ENCODE peak calls at places on chromosomes 11 and 22, in ten cellular contexts. Q is astrocyte, F is kidney epithelial cell, R is AG04450, C is heart left ventricle, B is psoas muscle, W is cardiac muscle cell, A is IMR-90, N is Peyer's patch, G is fibroblast of lung. T is an unnamed sample.

GRCh38 chr22:19289475-19290161 is 1.9 kb downstream of the CLTCL1 start:
- DNase-seq in R (peak), A (peak), W (peak), G (peak), B (no peak), F (peak), Q (peak), C (no peak), N (no peak), T (peak)

GRCh38 chr22:50115693-50116092 is 25.9 kb downstream of the MOV10L1 start:
- DNase-seq in F (no peak), B (no peak), A (peak), G (peak), R (no peak), W (peak), Q (peak), N (no peak), C (no peak), T (peak)

GRCh38 chr22:44191036-44191454 is 10.3 kb downstream of the PARVG start:
- DNase-seq in Q (peak), G (peak), A (no peak), W (no peak), R (no peak), B (no peak), C (no peak), F (no peak), N (peak), T (peak)

GRCh38 chr22:23119492-23120414 is 22.0 kb downstream of the RSPH14 start:
- DNase-seq in G (no peak), B (peak), W (no peak), F (no peak), N (peak), A (no peak), C (peak), Q (no peak), R (no peak), T (no peak)

GRCh38 chr11:76939219-76939631 is 78.5 kb downstream of the ACER3 start:
- DNase-seq in G (no peak), N (no peak), B (no peak), W (no peak), C (no peak), A (peak), R (no peak), Q (no peak), F (no peak), T (no peak)

GRCh38 chr11:11520231-11521015 is 101.4 kb downstream of the GALNT18 start:
- DNase-seq in A (no peak), F (no peak), N (no peak), G (no peak), Q (no peak), B (no peak), W (no peak), R (no peak), C (no peak), T (no peak)

GRCh38 chr11:75474878-75475766 is 42.1 kb upstream of the KLHL35 start:
- DNase-seq in N (peak), F (no peak), G (peak), A (peak), W (peak), B (peak), C (peak), R (no peak), Q (no peak), T (peak)

GRCh38 chr11:45777127-45777969 is 27.6 kb upstream of the SLC35C1 start:
- DNase-seq in B (no peak), G (peak), F (no peak), R (no peak), A (no peak), N (no peak), C (no peak), W (peak), Q (no peak), T (peak)

GRCh38 chr22:24230911-24231656 is 13.8 kb downstream of the GGT5 start:
- DNase-seq in C (peak), A (no peak), W (no peak), B (peak), N (peak), F (no peak), R (no peak), G (no peak), Q (no peak), T (peak)

GRCh38 chr11:67119577-67120391 is 721 bp downstream of the KDM2A start:
- DNase-seq in R (no peak), Q (no peak), C (no peak), A (no peak), B (peak), N (peak), W (peak), F (no peak), G (no peak), T (peak)

GRCh38 chr11:118622376-118623290 is 15.2 kb downstream of the PHLDB1 start:
- DNase-seq in G (peak), F (no peak), R (no peak), A (peak), W (peak), N (no peak), Q (peak), B (peak), C (peak), T (peak)

GRCh38 chr11:69394902-69395690 is 86.4 kb upstream of the LINC01488 start:
- DNase-seq in A (no peak), R (no peak), W (no peak), G (no peak), Q (peak), B (peak), C (no peak), N (no peak), F (no peak), T (no peak)

GRCh38 chr11:134581966-134582787 is 170.1 kb upstream of the B3GAT1 start:
- DNase-seq in B (no peak), A (no peak), W (no peak), N (no peak), Q (no peak), F (no peak), C (no peak), G (no peak), R (no peak), T (no peak)

GRCh38 chr22:50711446-50712340 is 26.3 kb upstream of the ACR start:
- DNase-seq in F (no peak), G (no peak), B (peak), Q (no peak), C (peak), R (no peak), A (no peak), N (no peak), W (peak), T (peak)

GRCh38 chr11:112613051-112613972 is 347.9 kb upstream of the NCAM1 start:
- DNase-seq in G (no peak), A (peak), N (no peak), W (peak), R (no peak), F (no peak), B (no peak), C (no peak), Q (peak), T (peak)

GRCh38 chr11:122108192-122108799 is 7.7 kb downstream of the BLID start:
- DNase-seq in C (no peak), Q (no peak), B (no peak), N (no peak), F (no peak), R (no peak), W (peak), A (peak), G (peak), T (peak)

GRCh38 chr11:94866231-94866827 is 98.2 kb downstream of the AMOTL1 start:
- DNase-seq in N (no peak), F (no peak), G (no peak), B (no peak), W (peak), R (no peak), A (no peak), Q (no peak), C (no peak), T (no peak)

GRCh38 chr11:16252373-16252772 is 104.0 kb downstream of the SOX6 start:
- DNase-seq in G (peak), F (no peak), C (no peak), B (no peak), A (peak), R (no peak), N (no peak), W (peak), Q (no peak), T (peak)

GRCh38 chr11:59555601-59556114 is 44.3 kb downstream of the OR4D9 start:
- DNase-seq in R (no peak), Q (no peak), B (no peak), N (no peak), A (no peak), G (no peak), C (no peak), W (no peak), F (no peak), T (no peak)

GRCh38 chr11:8011981-8012444 is 24.9 kb downstream of the EIF3F start:
- DNase-seq in Q (peak), R (peak), W (peak), A (peak), N (no peak), C (no peak), B (no peak), F (peak), G (peak), T (peak)

GRCh38 chr11:82796970-82797594 is 63.4 kb upstream of the FAM181B start:
- DNase-seq in B (peak), Q (no peak), G (no peak), A (no peak), F (no peak), R (no peak), W (no peak), C (peak), N (no peak), T (no peak)

GRCh38 chr11:46976182-46976854 is 39.8 kb downstream of the CSTPP1 start:
- DNase-seq in A (no peak), C (no peak), R (no peak), F (no peak), B (no peak), Q (no peak), G (no peak), W (no peak), N (no peak), T (no peak)

GRCh38 chr11:1470681-1471611 is 15.6 kb downstream of the MOB2 start:
- DNase-seq in Q (no peak), A (no peak), G (no peak), C (peak), N (no peak), F (no peak), B (peak), R (no peak), W (no peak), T (no peak)

GRCh38 chr11:117584056-117584830 is 212.8 kb downstream of the DSCAML1 start:
- DNase-seq in B (no peak), W (peak), N (no peak), C (no peak), F (no peak), A (peak), Q (peak), R (no peak), G (no peak), T (no peak)

GRCh38 chr11:122741613-122742012 is 86.1 kb downstream of the UBASH3B start:
- DNase-seq in G (peak), R (no peak), C (no peak), Q (no peak), B (peak), N (no peak), F (no peak), W (peak), A (peak), T (peak)

GRCh38 chr11:35146074-35146521 is 7.1 kb downstream of the CD44 start:
- DNase-seq in G (no peak), B (no peak), F (no peak), R (no peak), C (no peak), Q (no peak), N (peak), A (no peak), W (no peak), T (no peak)

GRCh38 chr11:133947298-133947905 is 9.4 kb downstream of the IGSF9B start:
- DNase-seq in R (no peak), N (no peak), F (no peak), B (peak), C (peak), G (peak), W (peak), A (peak), Q (peak), T (peak)

GRCh38 chr22:24068717-24069116 is 57.6 kb downstream of the CABIN1 start:
- DNase-seq in F (no peak), R (no peak), C (no peak), W (no peak), Q (no peak), N (no peak), B (no peak), A (no peak), G (no peak), T (no peak)

GRCh38 chr22:38869663-38870062 is 2.4 kb downstream of the CBX6 start:
- DNase-seq in Q (no peak), B (no peak), W (no peak), G (no peak), R (no peak), N (no peak), A (no peak), C (no peak), F (no peak), T (no peak)
- H3K4me3 ChIP-seq in Q (no peak), B (no peak), W (no peak), G (no peak), R (no peak), N (no peak), A (no peak), C (no peak), F (no peak), T (no peak)

GRCh38 chr22:48972979-48973693 is 854.5 kb downstream of the BRD1 start:
- DNase-seq in R (no peak), F (no peak), Q (no peak), A (no peak), B (no peak), C (no peak), G (no peak), N (no peak), W (no peak), T (no peak)

GRCh38 chr22:48973694-48974041 is 854.0 kb downstream of the BRD1 start:
- DNase-seq in Q (no peak), G (no peak), A (no peak), N (no peak), C (no peak), R (no peak), W (no peak), B (no peak), F (no peak), T (no peak)

GRCh38 chr22:48968201-48968959 is 859.3 kb downstream of the BRD1 start:
- DNase-seq in G (no peak), W (no peak), N (peak), A (no peak), C (no peak), R (no peak), Q (no peak), B (no peak), F (no peak), T (no peak)
- TF ChIP-seq CTCF in G (no peak), W (no peak), N (no peak), A (no peak), C (no peak), R (no peak), Q (no peak), B (no peak), F (peak), T (no peak)

DNA sequence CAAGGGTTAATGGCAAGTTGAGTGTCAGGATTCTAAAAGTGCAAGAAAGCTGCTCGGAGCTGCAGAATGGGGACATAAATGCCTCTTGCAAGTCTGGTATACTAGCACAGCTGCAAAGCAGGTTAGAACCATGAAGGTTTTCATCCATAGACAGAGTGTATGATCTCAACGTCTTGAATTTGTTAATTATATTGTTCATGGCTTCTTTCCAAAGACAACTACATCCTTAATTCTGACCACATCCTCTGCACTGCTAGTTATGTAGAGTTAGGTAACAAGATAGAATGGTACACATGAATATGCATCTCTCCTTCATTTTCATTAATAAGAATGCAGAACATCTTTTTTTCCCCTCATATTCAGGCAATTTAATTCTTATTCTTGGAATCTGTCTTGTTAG is 34.2 kb downstream of the EXPH5 start:
- DNase-seq in N (no peak), G (peak), Q (peak), F (no peak), W (peak), A (peak), B (no peak), R (no peak), C (no peak), T (peak)
- H3K4me3 ChIP-seq in N (no peak), G (peak), Q (no peak), F (no peak), W (no peak), A (no peak), B (no peak), R (no peak), C (no peak), T (no peak)

GRCh38 chr11:62591448-62592215 is at the start of gene TUT1:
- DNase-seq in A (peak), W (peak), N (peak), C (peak), F (peak), R (peak), G (peak), Q (peak), B (peak), T (peak)
- TF ChIP-seq CTCF in A (no peak), W (no peak), N (peak), C (no peak), F (no peak), R (no peak), G (no peak), Q (no peak), B (no peak), T (no peak)

GRCh38 chr11:5691963-5692358 is 2.4 kb downstream of the TRIM22 start:
- DNase-seq in C (no peak), F (no peak), W (no peak), A (no peak), B (no peak), R (no peak), Q (no peak), N (no peak), G (no peak), T (no peak)
- H3K4me3 ChIP-seq in C (peak), F (no peak), W (no peak), A (no peak), B (peak), R (no peak), Q (no peak), N (peak), G (no peak), T (no peak)

GRCh38 chr22:41625577-41625976 is 4.5 kb downstream of the XRCC6 start:
- DNase-seq in F (no peak), G (no peak), W (no peak), Q (no peak), C (no peak), R (no peak), B (no peak), A (no peak), N (no peak), T (no peak)

GRCh38 chr22:41621911-41622179 is 750 bp downstream of the XRCC6 start:
- DNase-seq in R (no peak), B (no peak), N (no peak), G (no peak), F (no peak), Q (no peak), W (no peak), C (no peak), A (no peak), T (no peak)

GRCh38 chr22:41619979-41620645 is 731 bp downstream of the DESI1 start:
- DNase-seq in Q (no peak), F (no peak), R (no peak), A (no peak), W (no peak), N (peak), B (peak), C (peak), G (no peak), T (no peak)

GRCh38 chr22:41621099-41621910 is at the start of gene XRCC6:
- DNase-seq in C (peak), B (peak), G (peak), Q (peak), A (peak), N (peak), W (peak), F (peak), R (peak), T (peak)

DNA sequence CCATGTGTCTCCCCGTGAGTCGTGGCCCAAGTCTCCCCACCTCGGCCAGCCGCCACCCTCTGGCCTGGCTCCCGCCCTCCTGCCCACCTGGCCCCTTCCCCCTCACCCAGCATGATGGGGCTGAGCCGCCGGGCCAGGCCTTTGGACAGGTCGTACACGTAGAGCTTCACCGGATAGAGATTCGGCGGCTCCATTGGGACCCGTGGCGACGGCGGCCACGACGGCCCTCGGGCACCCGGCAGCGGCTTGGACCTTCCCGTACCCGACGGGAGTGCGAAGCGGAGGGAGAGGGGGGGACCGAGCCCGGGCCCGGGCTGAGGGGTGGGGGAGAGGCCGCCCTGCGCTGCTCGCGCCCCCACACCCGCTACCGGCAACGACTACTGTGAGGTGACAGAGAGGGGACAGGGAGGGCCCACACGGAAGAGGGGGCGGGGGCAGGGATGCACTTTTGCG is at the start of gene DESI1:
- DNase-seq in A (no peak), R (no peak), W (peak), C (no peak), G (peak), F (no peak), Q (no peak), N (no peak), B (no peak), T (no peak)
- TF ChIP-seq CTCF in A (peak), R (no peak), W (no peak), C (no peak), G (no peak), F (no peak), Q (no peak), N (no peak), B (no peak), T (no peak)

GRCh38 chr11:114147389-114148382 is 88.2 kb downstream of the ZBTB16 start:
- DNase-seq in C (no peak), A (no peak), W (peak), N (no peak), R (no peak), G (peak), F (no peak), B (peak), Q (no peak), T (peak)

GRCh38 chr11:114142646-114143045 is 83.1 kb downstream of the ZBTB16 start:
- DNase-seq in G (no peak), N (no peak), Q (no peak), A (no peak), C (no peak), R (no peak), W (no peak), F (no peak), B (no peak), T (no peak)

GRCh38 chr11:114141863-114142590 is 82.5 kb downstream of the ZBTB16 start:
- DNase-seq in G (no peak), F (no peak), N (no peak), R (no peak), C (no peak), Q (no peak), A (no peak), W (no peak), B (no peak), T (no peak)

GRCh38 chr11:114140826-114141225 is 81.3 kb downstream of the ZBTB16 start:
- DNase-seq in W (no peak), A (no peak), R (no peak), N (no peak), B (peak), F (no peak), C (no peak), G (no peak), Q (no peak), T (no peak)

DNA sequence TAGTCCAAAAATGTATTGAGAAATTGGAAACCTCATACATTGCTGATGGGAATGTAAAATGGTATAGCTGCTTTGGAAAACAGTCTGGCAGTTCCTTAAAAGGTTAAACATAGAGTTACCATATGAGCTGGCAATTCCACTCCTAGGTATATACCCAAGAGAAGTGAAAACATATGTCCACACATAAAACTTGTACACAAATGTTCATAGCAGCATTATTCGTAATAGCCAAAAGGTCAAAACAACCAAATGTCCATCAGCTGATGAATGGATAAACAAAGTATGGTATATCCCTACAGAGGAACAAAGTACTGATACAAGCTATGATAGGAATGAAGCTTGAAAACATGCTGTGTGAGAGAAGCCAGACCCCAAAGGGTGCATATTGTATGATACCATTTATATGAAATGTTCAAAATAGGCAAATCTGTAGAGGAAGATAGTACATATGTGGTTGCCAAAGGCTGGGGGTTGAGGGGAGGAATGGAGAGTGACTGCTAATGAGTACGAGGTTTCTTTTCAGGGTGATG is 85.7 kb downstream of the ZBTB16 start:
- DNase-seq in B (no peak), C (no peak), R (no peak), N (no peak), Q (no peak), F (no peak), G (peak), A (no peak), W (peak), T (no peak)
- H3K4me3 ChIP-seq in B (no peak), C (no peak), R (no peak), N (no peak), Q (no peak), F (no peak), G (no peak), A (no peak), W (no peak), T (no peak)

GRCh38 chr11:93238956-93239355 is 41.2 kb upstream of the SLC36A4 start:
- DNase-seq in N (no peak), F (no peak), R (no peak), G (no peak), A (no peak), B (no peak), W (no peak), Q (no peak), C (no peak), T (no peak)

GRCh38 chr11:93234602-93235207 is 36.9 kb upstream of the SLC36A4 start:
- DNase-seq in F (peak), G (peak), R (peak), B (peak), A (peak), W (peak), C (peak), Q (peak), N (peak), T (peak)

GRCh38 chr11:93236741-93237675 is 39.2 kb upstream of the SLC36A4 start:
- DNase-seq in Q (peak), W (peak), F (no peak), A (peak), N (no peak), C (no peak), R (no peak), B (no peak), G (peak), T (peak)
- TF ChIP-seq CTCF in Q (peak), W (peak), F (peak), A (peak), N (peak), C (no peak), R (peak), B (peak), G (peak), T (peak)